ENCODE peak calls at places on chromosomes 13 and 19, in eight cellular contexts. W, C, J, R, O, Z, D and T are unnamed samples.

GRCh38 chr13:51801631-51802099 is 2.3 kb downstream of the DHRS12 start:
- DNase-seq in D (no peak), C (no peak), R (no peak), Z (no peak), O (peak; percentile 66), J (peak; percentile 92), W (no peak), T (peak; percentile 29)

GRCh38 chr13:30752201-30752797 is 17.0 kb downstream of the ALOX5AP start:
- DNase-seq in J (no peak), R (peak; percentile 81), D (no peak), C (no peak), W (no peak), O (no peak), Z (peak; percentile 60), T (no peak)

GRCh38 chr13:29858231-29858630 is 7.8 kb upstream of the UBL3 start:
- DNase-seq in O (no peak), C (no peak), Z (no peak), D (no peak), W (no peak), R (no peak), J (no peak), T (no peak)

GRCh38 chr13:94711561-94712286 is 621 bp downstream of the SOX21 start:
- DNase-seq in C (no peak), J (peak; percentile 61), W (no peak), D (no peak), O (no peak), R (peak; percentile 42), Z (no peak), T (peak; percentile 37)

GRCh38 chr19:31470229-31470939 is 121.1 kb upstream of the TSHZ3 start:
- DNase-seq in W (no peak), Z (no peak), O (no peak), C (peak; percentile 34), R (no peak), J (no peak), D (no peak), T (no peak)

GRCh38 chr13:19910336-19911072 is 47.1 kb upstream of the ZMYM5 start:
- DNase-seq in J (no peak), R (peak; percentile 82), D (no peak), W (no peak), O (no peak), C (no peak), Z (no peak), T (peak; percentile 23)

GRCh38 chr13:113401452-113402415 is 37.8 kb upstream of the GRTP1 start:
- DNase-seq in R (no peak), O (no peak), C (no peak), J (no peak), D (no peak), Z (no peak), W (no peak), T (no peak)

GRCh38 chr13:73607489-73608156 is 526.6 kb downstream of the KLF12 start:
- DNase-seq in Z (no peak), R (no peak), C (no peak), D (no peak), O (no peak), W (no peak), J (no peak), T (no peak)

GRCh38 chr13:37403776-37404497 is 194.6 kb downstream of the POSTN start:
- DNase-seq in J (no peak), Z (no peak), W (no peak), C (no peak), R (peak; percentile 99), O (no peak), D (no peak), T (peak; percentile 61)

GRCh38 chr19:13781547-13781946 is 7.3 kb downstream of the C19orf53 start:
- DNase-seq in R (peak; percentile 95), D (no peak), O (peak; percentile 75), Z (peak; percentile 67), W (no peak), J (peak; percentile 90), C (no peak), T (peak; percentile 91)

GRCh38 chr13:102326381-102327118 is 75.3 kb downstream of the FGF14 start:
- DNase-seq in W (no peak), O (no peak), J (no peak), Z (no peak), C (no peak), D (no peak), R (no peak), T (no peak)

GRCh38 chr13:59666504-59666903 is 497.2 kb downstream of the DIAPH3 start:
- DNase-seq in R (peak; percentile 3), W (no peak), C (no peak), Z (no peak), D (no peak), J (no peak), O (no peak), T (no peak)

GRCh38 chr19:50501568-50502475 is 9.2 kb downstream of the JOSD2 start:
- DNase-seq in C (no peak), D (no peak), W (no peak), R (no peak), Z (peak; percentile 90), J (no peak), O (no peak), T (no peak)

GRCh38 chr13:40087021-40088002 is 431.9 kb downstream of the COG6 start:
- DNase-seq in Z (no peak), J (peak; percentile 38), O (no peak), C (no peak), W (no peak), D (no peak), R (no peak), T (no peak)

GRCh38 chr13:75648446-75648845 is 12.3 kb downstream of the LMO7 start:
- DNase-seq in R (no peak), C (no peak), Z (no peak), J (no peak), D (no peak), O (no peak), W (no peak), T (no peak)

GRCh38 chr19:19386373-19386869 is 19.1 kb upstream of the GATAD2A start:
- DNase-seq in Z (no peak), W (no peak), J (no peak), R (no peak), C (no peak), D (peak; percentile 32), O (no peak), T (no peak)

GRCh38 chr19:35212241-35212640 is 16.3 kb downstream of the FAM187B start:
- DNase-seq in W (no peak), O (no peak), D (no peak), R (no peak), C (no peak), Z (no peak), J (no peak), T (no peak)

GRCh38 chr19:35211545-35212230 is 16.9 kb downstream of the FAM187B start:
- DNase-seq in R (no peak), W (no peak), C (no peak), D (peak; percentile 79), O (no peak), Z (no peak), J (no peak), T (no peak)

GRCh38 chr19:35216026-35216832 is 12.3 kb downstream of the FAM187B start:
- DNase-seq in J (no peak), W (no peak), R (no peak), C (no peak), D (no peak), O (no peak), Z (no peak), T (no peak)

GRCh38 chr19:35214766-35215422 is 13.6 kb downstream of the FAM187B start:
- DNase-seq in R (no peak), Z (no peak), W (no peak), C (no peak), J (no peak), D (no peak), O (no peak), T (no peak)

GRCh38 chr19:35213678-35214632 is 14.6 kb downstream of the FAM187B start:
- DNase-seq in O (no peak), Z (no peak), J (no peak), D (peak; percentile 74), R (peak; percentile 20), W (peak; percentile 85), C (peak; percentile 37), T (peak; percentile 26)
- H3K4me3 ChIP-seq in O (no peak overlapping the region), Z (no peak overlapping the region), J (no peak overlapping the region), D (no peak overlapping the region), R (no peak overlapping the region), W (no peak overlapping the region), C (no peak overlapping the region), T (no peak overlapping the region)

GRCh38 chr19:57867868-57868492 is 18.3 kb downstream of the ZNF587 start:
- DNase-seq in D (no peak), J (no peak), W (no peak), C (no peak), Z (no peak), O (no peak), R (no peak), T (no peak)
- H3K9me3 ChIP-seq in D (peaks cover 58% of the 10 kb centered on the region), J (peaks cover 8% of the 10 kb centered on the region), W (peaks cover 44% of the 10 kb centered on the region), C (no peaks in the 10 kb centered on the region), Z (no peaks in the 10 kb centered on the region), O (peaks cover 48% of the 10 kb centered on the region), R (peaks cover 10% of the 10 kb centered on the region), T (peaks cover 66% of the 10 kb centered on the region)

GRCh38 chr13:26758496-26759155 is 2.0 kb downstream of the GPR12 start:
- DNase-seq in J (no peak), W (no peak), R (no peak), Z (no peak), O (no peak), C (no peak), D (no peak), T (no peak)

GRCh38 chr13:26760835-26761582 is 423 bp upstream of the GPR12 start:
- DNase-seq in J (peak; percentile 45), O (no peak), W (no peak), Z (no peak), R (peak; percentile 2), C (no peak), D (no peak), T (no peak)

GRCh38 chr13:26759907-26760834 is at the start of gene GPR12:
- DNase-seq in J (peak; percentile 39), R (peak; percentile 4), C (no peak), Z (peak; percentile 22), D (no peak), W (no peak), O (no peak), T (peak; percentile 14)

DNA sequence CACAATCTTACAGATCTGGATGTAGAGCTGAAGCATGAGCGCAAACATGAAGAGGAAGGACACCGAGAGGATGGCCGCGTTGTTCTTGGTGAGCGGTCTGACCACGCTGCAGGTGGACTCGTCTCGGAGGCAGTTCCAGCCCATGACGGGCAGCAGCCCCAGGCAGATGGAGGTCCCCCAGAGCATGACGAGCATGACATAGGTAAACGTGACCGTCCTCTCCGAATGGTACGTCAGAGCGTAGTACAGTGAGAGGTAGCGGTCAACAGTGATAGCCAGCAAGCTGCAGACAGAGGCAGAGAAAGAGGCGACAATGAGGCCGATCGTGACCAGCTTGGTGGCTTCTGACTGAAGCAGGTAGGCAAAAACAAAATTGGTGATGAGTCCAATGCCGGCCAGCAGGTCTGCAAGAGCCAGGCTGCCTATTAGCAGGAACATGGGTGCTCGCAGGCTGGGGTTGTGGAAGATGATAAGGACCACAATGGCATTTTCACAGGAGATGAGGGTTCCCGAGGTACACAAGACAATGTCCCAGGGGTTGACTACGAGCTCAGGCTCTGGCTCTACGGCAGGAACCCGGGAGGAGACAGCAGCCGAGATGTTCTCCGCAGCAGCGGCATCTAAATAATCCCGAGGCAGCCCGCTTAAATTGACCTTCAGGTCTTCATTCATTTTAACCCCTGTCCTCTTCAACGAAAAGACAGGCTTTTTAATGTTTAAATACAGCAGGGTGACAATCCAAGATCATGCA is 1.3 kb downstream of the GPR12 start:
- DNase-seq in J (peak; percentile 31), D (no peak), R (no peak), Z (no peak), C (no peak), W (no peak), O (no peak), T (no peak)
- H3K4me3 ChIP-seq in J (peak overlapping the region; percentile 67), D (no peak overlapping the region), R (no peak overlapping the region), Z (no peak overlapping the region), C (no peak overlapping the region), W (peak overlapping the region; percentile 35), O (no peak overlapping the region), T (no peak overlapping the region)

GRCh38 chr19:57421037-57421436 is 10.1 kb downstream of the ZNF17 start:
- DNase-seq in Z (no peak), O (no peak), J (no peak), W (no peak), C (no peak), R (no peak), D (no peak), T (no peak)
- H3K9me3 ChIP-seq in Z (no peaks in the 10 kb centered on the region), O (peaks cover 56% of the 10 kb centered on the region), J (no peaks in the 10 kb centered on the region), W (peaks cover 27% of the 10 kb centered on the region), C (no peaks in the 10 kb centered on the region), R (peaks cover 4% of the 10 kb centered on the region), D (peaks cover 41% of the 10 kb centered on the region), T (peaks cover 33% of the 10 kb centered on the region)